ENCODE peak calls at places on chromosomes 4 and X, in five cellular contexts. E, J, X, B and W are unnamed samples.

GRCh38 chrX:135688137-135688536 is 25.3 kb upstream of the CT45A1 start:
- DNase-seq in E (no peak), J (no peak), X (no peak), B (peak), W (no peak)

GRCh38 chr4:27005512-27006246 is 145.0 kb downstream of the STIM2 start:
- DNase-seq in E (peak), J (no peak), X (no peak), B (peak), W (no peak)

GRCh38 chr4:8021796-8022195 is 82.1 kb upstream of the AFAP1 start:
- DNase-seq in E (no peak), J (no peak), X (no peak), B (peak), W (no peak)

GRCh38 chrX:118685393-118685792 is 42.0 kb upstream of the IL13RA1 start:
- DNase-seq in E (no peak), J (no peak), X (no peak), B (no peak), W (no peak)

GRCh38 chr4:24980064-24980690 is 50.6 kb downstream of the LGI2 start:
- DNase-seq in E (peak), J (peak), X (peak), B (peak), W (peak)

GRCh38 chrX:155899366-155899765 is 18.2 kb downstream of the VAMP7 start:
- DNase-seq in E (no peak), J (no peak), X (no peak), B (no peak), W (no peak)

GRCh38 chr4:154565704-154566103 is 2.9 kb downstream of the FGB start:
- DNase-seq in E (no peak), J (no peak), X (no peak), B (no peak), W (no peak)

GRCh38 chr4:123776267-123776666 is 379.7 kb downstream of the SPRY1 start:
- DNase-seq in E (no peak), J (no peak), X (no peak), B (no peak), W (no peak)

GRCh38 chr4:10179957-10180602 is 63.5 kb upstream of the WDR1 start:
- DNase-seq in E (no peak), J (no peak), X (no peak), B (no peak), W (no peak)

GRCh38 chrX:35561985-35562384 is 236.2 kb upstream of the MAGEB16 start:
- DNase-seq in E (no peak), J (no peak), X (no peak), B (peak), W (no peak)

GRCh38 chrX:119398974-119399771 is at the start of gene SLC25A43:
- DNase-seq in E (peak), J (no peak), X (peak), B (peak), W (peak)

GRCh38 chrX:153321381-153322105 is at the start of gene PNMA6F:
- DNase-seq in E (no peak), J (no peak), X (no peak), B (no peak), W (no peak)

GRCh38 chr4:139857021-139857420 is 191.4 kb downstream of the MGST2 start:
- DNase-seq in E (no peak), J (peak), X (no peak), B (peak), W (peak)

GRCh38 chr4:139857977-139858376 is 192.4 kb downstream of the MGST2 start:
- DNase-seq in E (no peak), J (no peak), X (no peak), B (no peak), W (no peak)

GRCh38 chr4:139860435-139861024 is 194.9 kb downstream of the MGST2 start:
- DNase-seq in E (no peak), J (no peak), X (no peak), B (no peak), W (no peak)

GRCh38 chr4:139859876-139860275 is 194.3 kb downstream of the MGST2 start:
- DNase-seq in E (no peak), J (no peak), X (no peak), B (no peak), W (no peak)

DNA sequence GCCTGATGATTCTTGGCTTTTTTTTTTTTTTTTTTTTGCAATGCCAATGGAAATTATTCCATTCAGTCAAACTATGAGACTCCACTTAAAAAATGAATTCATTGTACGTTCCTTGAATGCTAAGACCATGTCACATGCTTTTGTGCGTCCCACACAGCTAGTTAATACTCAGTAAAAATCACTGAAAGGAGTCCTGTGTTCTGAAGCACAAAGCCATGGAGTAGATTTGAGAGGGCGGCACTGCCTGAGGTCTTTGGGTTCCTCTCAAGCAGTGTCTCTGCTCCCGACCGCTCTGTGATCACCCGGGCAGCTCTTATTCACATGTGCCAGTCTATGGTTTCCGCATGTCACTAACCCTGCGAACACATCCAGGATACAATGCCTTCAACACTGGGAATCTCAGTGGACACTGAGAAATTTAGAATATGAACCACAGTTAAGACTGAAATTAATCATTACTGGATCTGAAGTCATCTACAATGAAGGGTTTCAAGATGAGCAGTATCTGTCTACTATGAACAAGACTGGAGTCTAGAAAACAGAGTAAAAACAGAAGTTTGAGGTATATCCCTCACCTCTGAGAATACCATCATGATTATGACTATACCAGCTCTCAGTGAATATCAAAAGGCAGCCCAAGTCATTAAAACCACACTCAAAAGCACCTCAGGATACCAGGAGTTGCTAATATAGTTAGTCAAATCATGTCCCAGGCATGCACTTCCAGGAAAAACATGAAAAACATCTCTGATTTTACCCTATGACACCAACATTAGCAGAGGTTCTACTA is 193.0 kb downstream of the MGST2 start:
- DNase-seq in E (no peak), J (no peak), X (no peak), B (no peak), W (no peak)
- TF ChIP-seq EZH2 in E (no peak), J (no peak), X (no peak), B (no peak), W (no peak)

DNA sequence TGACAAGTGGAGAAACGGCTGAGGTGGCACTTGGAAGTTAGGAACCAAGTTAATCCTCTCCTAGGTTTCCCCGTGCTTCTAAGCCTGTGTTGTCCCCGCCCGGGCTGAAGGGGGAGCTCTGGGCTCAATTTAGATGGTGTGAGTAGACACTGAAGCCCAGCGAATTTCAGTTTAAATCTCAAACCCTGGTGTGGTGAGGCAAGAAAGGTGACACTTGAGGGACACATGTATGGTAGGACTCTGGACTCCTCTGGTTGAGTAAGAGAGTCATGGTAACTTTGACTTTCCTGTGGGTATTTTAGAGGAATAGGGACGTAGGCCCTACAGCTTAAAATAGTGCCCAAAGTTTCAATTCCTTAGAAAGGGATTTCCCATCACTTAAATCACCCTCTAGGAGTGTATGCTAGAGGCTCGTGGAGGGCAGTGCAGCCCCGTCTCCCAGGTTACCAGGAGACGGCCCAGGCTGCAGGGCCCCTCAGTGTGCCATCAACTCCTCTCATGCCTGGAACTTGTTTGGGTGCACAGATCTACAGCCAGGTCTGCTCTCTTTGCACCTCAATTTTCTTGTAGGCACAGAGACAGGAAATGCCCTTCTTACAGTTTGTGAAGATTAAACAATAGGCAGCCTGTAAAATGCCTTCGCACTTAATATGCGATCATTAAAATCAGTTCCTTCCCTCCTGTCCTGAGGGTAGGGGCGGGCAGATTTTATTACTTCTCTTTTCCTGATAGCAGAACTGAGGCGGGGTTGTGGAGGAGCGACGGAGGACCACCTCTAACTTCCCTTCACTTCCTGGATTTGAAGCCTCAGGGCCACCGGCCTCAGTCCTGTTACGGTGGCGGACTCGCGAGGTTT is 23.9 kb downstream of the HAND2 start:
- DNase-seq in E (no peak), J (peak), X (peak), B (peak), W (peak)
- TF ChIP-seq EZH2 in E (no peak), J (no peak), X (no peak), B (no peak), W (no peak)

GRCh38 chr4:80206541-80207171 is 9.4 kb downstream of the PRDM8 start:
- DNase-seq in E (no peak), J (no peak), X (no peak), B (no peak), W (no peak)

GRCh38 chr4:80208606-80209005 is 11.3 kb downstream of the PRDM8 start:
- DNase-seq in E (no peak), J (no peak), X (no peak), B (no peak), W (no peak)

GRCh38 chr4:80207664-80208063 is 10.4 kb downstream of the PRDM8 start:
- DNase-seq in E (no peak), J (no peak), X (no peak), B (no peak), W (no peak)

GRCh38 chr4:80206111-80206510 is 8.8 kb downstream of the PRDM8 start:
- DNase-seq in E (no peak), J (no peak), X (no peak), B (no peak), W (no peak)

GRCh38 chr4:80207172-80207583 is 9.9 kb downstream of the PRDM8 start:
- DNase-seq in E (no peak), J (no peak), X (no peak), B (no peak), W (peak)
- TF ChIP-seq EZH2 in E (no peak), J (no peak), X (no peak), B (no peak), W (no peak)

GRCh38 chr4:5893591-5893990 is 705 bp upstream of the CRMP1 start:
- DNase-seq in E (no peak), J (no peak), X (no peak), B (no peak), W (no peak)
- TF ChIP-seq EZH2 in E (peak), J (no peak), X (no peak), B (no peak), W (no peak)

GRCh38 chr4:157222764-157223145 is 2.2 kb downstream of the GRIA2 start:
- DNase-seq in E (no peak), J (no peak), X (no peak), B (no peak), W (no peak)

GRCh38 chr4:157223446-157223845 is 2.9 kb downstream of the GRIA2 start:
- DNase-seq in E (no peak), J (no peak), X (no peak), B (no peak), W (no peak)

GRCh38 chr4:157220026-157220881 is at the start of gene GRIA2:
- DNase-seq in E (peak), J (peak), X (peak), B (no peak), W (peak)

GRCh38 chr4:157221895-157222763 is 1.6 kb downstream of the GRIA2 start:
- DNase-seq in E (no peak), J (no peak), X (no peak), B (no peak), W (peak)

DNA sequence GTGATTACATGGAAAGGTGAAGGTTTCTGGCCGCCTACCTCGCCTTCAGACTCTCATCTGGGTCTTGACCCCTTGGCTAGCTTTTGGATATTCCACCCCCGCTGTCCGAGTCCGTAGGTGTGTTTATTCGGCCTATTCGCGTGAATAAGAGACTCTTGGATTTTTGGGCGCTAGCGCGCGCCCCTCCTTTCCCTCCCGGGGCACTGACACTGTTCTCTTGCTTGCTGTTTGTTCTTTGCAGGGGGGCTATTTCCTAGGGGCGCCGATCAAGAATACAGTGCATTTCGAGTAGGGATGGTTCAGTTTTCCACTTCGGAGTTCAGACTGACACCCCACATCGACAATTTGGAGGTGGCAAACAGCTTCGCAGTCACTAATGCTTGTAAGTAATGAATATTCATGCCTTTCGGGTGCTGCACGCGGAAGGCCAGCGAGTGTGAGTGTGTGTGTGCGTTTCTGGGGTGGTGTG is 932 bp downstream of the GRIA2 start:
- DNase-seq in E (no peak), J (no peak), X (no peak), B (no peak), W (no peak)
- TF ChIP-seq EZH2 in E (peak), J (no peak), X (no peak), B (no peak), W (no peak)

GRCh38 chr4:108169639-108170038 is 907 bp upstream of the LEF1 start:
- DNase-seq in E (no peak), J (no peak), X (no peak), B (no peak), W (no peak)
- TF ChIP-seq EZH2 in E (no peak), J (no peak), X (no peak), B (no peak), W (no peak)

DNA sequence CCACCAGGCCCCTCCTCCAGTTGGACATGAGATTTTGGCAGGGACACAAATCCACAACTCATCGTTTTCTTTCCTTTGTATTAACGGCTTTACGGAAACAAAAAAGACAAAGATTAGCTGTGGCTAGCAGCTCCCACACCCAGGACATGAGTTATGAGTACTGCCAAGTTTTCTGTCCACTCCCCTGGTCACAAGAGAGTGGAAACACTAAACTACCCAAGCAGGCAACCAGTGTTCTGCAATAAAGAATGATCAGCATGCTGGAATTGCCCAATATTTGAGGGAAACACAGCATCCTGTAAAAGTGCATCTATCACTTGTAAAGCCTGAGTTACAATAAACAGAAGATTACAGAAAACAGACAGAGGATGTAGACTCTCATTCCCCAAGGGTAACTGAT is 358.4 kb downstream of the NLGN4X start:
- DNase-seq in E (no peak), J (no peak), X (no peak), B (no peak), W (no peak)
- TF ChIP-seq EZH2 in E (no peak), J (no peak), X (no peak), B (no peak), W (no peak)

GRCh38 chr4:112509243-112510190 is 6.5 kb downstream of the NEUROG2 start:
- DNase-seq in E (no peak), J (no peak), X (no peak), B (peak), W (no peak)
- TF ChIP-seq EZH2 in E (peak), J (no peak), X (no peak), B (no peak), W (no peak)